ENCODE peak calls at places on chromosomes 13 and 19, in seven cellular contexts. I is Calu3, V is IMR-90, H is cardiac muscle cell, K is HL-60, Q is nephron progenitor cell, C is thoracic aorta. T is an unnamed sample.

GRCh38 chr13:31773538-31773937 is 34.2 kb downstream of the RXFP2 start:
- DNase-seq in I (no peak), V (peak; percentile 91), H (no peak), K (no peak), Q (no peak), C (no peak), T (no peak)

GRCh38 chr19:18157465-18158063 is 4.6 kb downstream of the PIK3R2 start:
- DNase-seq in I (no peak), V (no peak), H (no peak), K (no peak), Q (peak; percentile 46), C (no peak), T (no peak)

GRCh38 chr19:40822161-40822560 is 23.2 kb downstream of the EGLN2 start:
- DNase-seq in I (no peak), V (no peak), H (no peak), K (no peak), Q (no peak), C (no peak), T (peak; percentile 41)

GRCh38 chr19:49422407-49423277 is 599 bp downstream of the PTH2 start:
- DNase-seq in I (peak; percentile 31), V (peak; percentile 17), H (peak; percentile 85), K (no peak), Q (peak; percentile 84), C (no peak), T (no peak)

GRCh38 chr13:98536729-98537128 is 40.2 kb downstream of the STK24 start:
- DNase-seq in I (no peak), V (no peak), H (no peak), K (no peak), Q (no peak), C (no peak), T (no peak)

GRCh38 chr13:97116754-97117153 is 105.4 kb upstream of the MBNL2 start:
- DNase-seq in I (no peak), V (peak; percentile 65), H (peak; percentile 33), K (no peak), Q (no peak), C (no peak), T (no peak)

GRCh38 chr19:7415163-7415856 is 66.6 kb downstream of the ARHGEF18 start:
- DNase-seq in I (no peak), V (peak; percentile 86), H (no peak), K (no peak), Q (no peak), C (no peak), T (no peak)

GRCh38 chr19:29285878-29286277 is 72.9 kb upstream of the UQCRFS1 start:
- DNase-seq in I (no peak), V (no peak), H (peak; percentile 36), K (peak; percentile 28), Q (peak; percentile 53), C (no peak), T (no peak)

GRCh38 chr19:17333611-17334413 is 843 bp downstream of the ANO8 start:
- DNase-seq in I (peak; percentile 81), V (peak; percentile 80), H (no peak), K (peak; percentile 84), Q (no peak), C (no peak), T (peak; percentile 77)

GRCh38 chr19:17436874-17437267 is 11.6 kb downstream of the TMEM221 start:
- DNase-seq in I (no peak), V (no peak), H (no peak), K (no peak), Q (no peak), C (no peak), T (no peak)

GRCh38 chr19:13417054-13417453 is 89.2 kb downstream of the CACNA1A start:
- DNase-seq in I (no peak), V (no peak), H (peak; percentile 14), K (no peak), Q (peak; percentile 50), C (no peak), T (no peak)

GRCh38 chr13:113904411-113904810 is 40.5 kb upstream of the GAS6 start:
- DNase-seq in I (peak; percentile 28), V (peak; percentile 43), H (peak; percentile 59), K (no peak), Q (no peak), C (no peak), T (no peak)

GRCh38 chr13:21852043-21852442 is 181.2 kb downstream of the FGF9 start:
- DNase-seq in I (no peak), V (peak; percentile 9), H (no peak), K (no peak), Q (no peak), C (no peak), T (no peak)

GRCh38 chr13:74570834-74571233 is 436.6 kb upstream of the KLF12 start:
- DNase-seq in I (no peak), V (peak; percentile 43), H (no peak), K (no peak), Q (no peak), C (no peak), T (no peak)

GRCh38 chr13:37277435-37278144 is 172.1 kb upstream of the CSNK1A1L start:
- DNase-seq in I (no peak), V (peak; percentile 45), H (no peak), K (no peak), Q (no peak), C (no peak), T (no peak)

GRCh38 chr13:48741377-48741776 is 87.6 kb downstream of the CYSLTR2 start:
- DNase-seq in I (no peak), V (peak; percentile 57), H (no peak), K (no peak), Q (no peak), C (no peak), T (no peak)

GRCh38 chr13:77338329-77338728 is 11.4 kb upstream of the MYCBP2 start:
- DNase-seq in I (no peak), V (no peak), H (no peak), K (no peak), Q (no peak), C (no peak), T (no peak)

GRCh38 chr13:94494021-94494420 is 14.5 kb upstream of the DCT start:
- DNase-seq in I (no peak), V (no peak), H (no peak), K (no peak), Q (no peak), C (no peak), T (no peak)

GRCh38 chr19:41541990-41542584 is 33.9 kb upstream of the CEACAM21 start:
- DNase-seq in I (peak; percentile 74), V (peak; percentile 4), H (peak; percentile 51), K (no peak), Q (peak; percentile 37), C (no peak), T (peak; percentile 77)

GRCh38 chr13:112740502-112741131 is 50.8 kb downstream of the ATP11A start:
- DNase-seq in I (no peak), V (peak; percentile 95), H (peak; percentile 60), K (no peak), Q (no peak), C (no peak), T (no peak)

GRCh38 chr13:102598061-102598460 is 1.3 kb downstream of the TPP2 start:
- DNase-seq in I (no peak), V (peak; percentile 6), H (no peak), K (no peak), Q (no peak), C (no peak), T (no peak)

GRCh38 chr13:72255908-72256307 is 388.9 kb upstream of the DACH1 start:
- DNase-seq in I (peak; percentile 5), V (no peak), H (peak; percentile 77), K (no peak), Q (peak; percentile 31), C (no peak), T (no peak)
- TF ChIP-seq CTCF in I (no peak), V (no peak), H (no peak), K (no peak), Q (peak; percentile 57), C (no peak), T (no peak)

GRCh38 chr19:2221918-2222317 is 14.2 kb downstream of the PLEKHJ1 start:
- DNase-seq in I (no peak), V (no peak), H (peak; percentile 12), K (no peak), Q (no peak), C (no peak), T (no peak)
- TF ChIP-seq CTCF in I (no peak), V (peak; percentile 28), H (peak; percentile 21), K (no peak), Q (no peak), C (no peak), T (peak; percentile 18)

DNA sequence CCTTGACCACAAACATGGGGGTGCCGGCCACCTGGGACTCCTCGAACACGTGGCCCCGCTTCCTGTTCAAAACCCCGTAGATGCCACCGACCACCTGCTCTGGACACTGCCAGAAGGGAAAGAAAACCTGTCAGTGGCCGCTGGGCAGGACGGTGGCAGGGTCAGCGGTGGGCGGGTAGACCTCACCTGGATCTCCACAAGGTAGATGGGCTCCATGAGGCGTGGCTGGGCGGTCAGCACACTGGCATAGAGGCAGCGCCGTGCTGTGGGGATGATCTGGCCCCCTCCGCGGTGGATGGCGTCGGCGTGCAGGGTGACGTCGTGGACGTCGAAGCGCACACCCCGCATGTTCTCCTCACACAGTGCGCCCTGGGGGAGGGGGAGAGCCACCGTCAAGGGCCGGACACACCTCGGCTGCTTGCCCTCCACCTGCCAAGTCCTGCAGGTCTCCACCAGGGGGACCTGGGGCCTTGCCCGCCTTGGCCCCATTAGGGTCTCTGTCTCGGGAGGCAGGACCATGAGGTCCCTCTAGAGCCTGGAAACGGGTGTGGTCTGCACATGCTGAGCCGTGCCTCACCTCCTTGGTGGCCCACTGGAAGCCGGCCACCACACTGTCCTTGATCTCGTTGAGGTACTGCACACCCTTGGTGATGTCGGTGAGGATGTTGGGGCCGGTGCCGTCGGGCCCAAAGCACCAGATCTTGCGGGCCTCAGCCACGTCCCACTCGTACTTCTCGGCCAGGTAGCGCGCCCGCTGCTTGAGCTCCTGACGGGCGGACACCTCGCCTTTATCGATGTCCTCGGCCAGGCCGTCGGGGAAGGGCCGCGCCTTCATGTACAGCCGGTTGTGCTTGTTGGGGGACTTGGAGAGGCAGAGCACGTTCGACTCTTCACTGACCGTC is 6.6 kb upstream of the DAPK3 start:
- DNase-seq in I (no peak), V (no peak), H (no peak), K (peak; percentile 73), Q (peak; percentile 8), C (no peak), T (no peak)
- TF ChIP-seq CTCF in I (peak; percentile 20), V (no peak), H (no peak), K (no peak), Q (no peak), C (peak; percentile 16), T (no peak)

GRCh38 chr19:20365146-20365545 is 198.1 kb downstream of the ZNF486 start:
- DNase-seq in I (no peak), V (no peak), H (peak; percentile 23), K (no peak), Q (no peak), C (no peak), T (no peak)

GRCh38 chr19:20371911-20372310 is 193.7 kb downstream of the ZNF737 start:
- DNase-seq in I (no peak), V (no peak), H (no peak), K (no peak), Q (no peak), C (no peak), T (no peak)

DNA sequence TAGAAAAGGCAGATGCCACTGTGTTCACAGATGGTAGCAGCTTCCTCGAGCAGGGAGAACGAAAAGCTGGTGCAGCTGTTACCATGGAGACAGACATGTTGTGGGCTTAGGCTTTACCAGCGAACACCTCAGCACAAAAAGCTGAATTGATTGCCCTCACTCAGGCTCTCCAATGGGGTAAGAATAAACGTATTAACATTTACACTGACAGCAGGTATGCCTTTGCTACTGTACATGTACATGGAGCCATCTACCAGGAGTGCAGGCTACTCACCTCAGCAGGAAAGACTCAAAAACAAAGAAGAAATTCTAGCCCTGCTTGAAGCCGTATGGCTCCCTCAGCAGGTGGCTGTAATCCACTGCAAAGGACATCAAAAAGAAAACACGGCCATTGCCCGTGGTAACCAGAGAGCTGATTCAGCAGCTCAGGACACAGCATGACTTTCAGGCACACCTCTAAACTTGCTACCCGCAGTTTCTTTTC is 197.7 kb downstream of the ZNF737 start:
- DNase-seq in I (no peak), V (no peak), H (peak; percentile 52), K (no peak), Q (peak; percentile 6), C (no peak), T (no peak)
- TF ChIP-seq CTCF in I (no peak), V (no peak), H (no peak), K (no peak), Q (no peak), C (no peak), T (no peak)

T was measured in CD14-positive monocyte.